ENCODE peak calls at places on chromosomes 7 and 10, in four cellular contexts. One of them, this sample, is unnamed.

GRCh38 chr10:83332695-83333094 is 806.6 kb upstream of the GHITM start:
- DNase-seq in GM12878: no peak
- DNase-seq in H1: no peak
- DNase-seq in HepG2: no peak
- DNase-seq in this sample: no peak

GRCh38 chr10:85995791-85996190 is 370.8 kb downstream of the GRID1 start:
- DNase-seq in GM12878: peak
- DNase-seq in H1: no peak
- DNase-seq in HepG2: peak
- DNase-seq in this sample: peak

GRCh38 chr10:103709341-103709920 is 145.9 kb downstream of the SH3PXD2A start:
- DNase-seq in GM12878: no peak
- DNase-seq in H1: no peak
- DNase-seq in HepG2: no peak
- DNase-seq in this sample: no peak

GRCh38 chr10:18713077-18713476 is 53.8 kb downstream of the ARL5B start:
- DNase-seq in GM12878: no peak
- DNase-seq in H1: no peak
- DNase-seq in HepG2: peak
- DNase-seq in this sample: no peak

GRCh38 chr10:35913628-35914027 is 271.5 kb upstream of the FZD8 start:
- DNase-seq in GM12878: no peak
- DNase-seq in H1: no peak
- DNase-seq in HepG2: no peak
- DNase-seq in this sample: no peak

GRCh38 chr7:151689196-151689971 is 169.7 kb upstream of the RHEB start:
- DNase-seq in GM12878: no peak
- DNase-seq in H1: no peak
- DNase-seq in HepG2: no peak
- DNase-seq in this sample: no peak

GRCh38 chr7:108454674-108455523 is 1.3 kb downstream of the NRCAM start:
- DNase-seq in GM12878: no peak
- DNase-seq in H1: peak
- DNase-seq in HepG2: no peak
- DNase-seq in this sample: peak

GRCh38 chr10:33116293-33116697 is 158.3 kb upstream of the ITGB1 start:
- DNase-seq in GM12878: no peak
- DNase-seq in H1: peak
- DNase-seq in HepG2: peak
- DNase-seq in this sample: peak

GRCh38 chr10:26931223-26931622 is 70.5 kb upstream of the ABI1 start:
- DNase-seq in GM12878: no peak
- DNase-seq in H1: peak
- DNase-seq in HepG2: peak
- DNase-seq in this sample: no peak

GRCh38 chr7:26201261-26202018 is at the start of gene CBX3:
- DNase-seq in GM12878: peak
- DNase-seq in H1: peak
- DNase-seq in HepG2: peak
- DNase-seq in this sample: peak

GRCh38 chr7:137930616-137931015 is 71.3 kb downstream of the CREB3L2 start:
- DNase-seq in GM12878: no peak
- DNase-seq in H1: no peak
- DNase-seq in HepG2: no peak
- DNase-seq in this sample: no peak

GRCh38 chr10:116886772-116887171 is 37.5 kb downstream of the ENO4 start:
- DNase-seq in GM12878: no peak
- DNase-seq in H1: no peak
- DNase-seq in HepG2: no peak
- DNase-seq in this sample: no peak

GRCh38 chr7:100496509-100496908 is 12.8 kb downstream of the NYAP1 start:
- DNase-seq in GM12878: no peak
- DNase-seq in H1: no peak
- DNase-seq in HepG2: no peak
- DNase-seq in this sample: no peak

GRCh38 chr7:30119890-30120577 is 14.8 kb upstream of the MTURN start:
- DNase-seq in GM12878: no peak
- DNase-seq in H1: no peak
- DNase-seq in HepG2: no peak
- DNase-seq in this sample: no peak

GRCh38 chr7:28240466-28240865 is 59.9 kb upstream of the JAZF1 start:
- DNase-seq in GM12878: no peak
- DNase-seq in H1: no peak
- DNase-seq in HepG2: no peak
- DNase-seq in this sample: no peak

GRCh38 chr10:121627810-121628209 is 29.6 kb upstream of the FGFR2 start:
- DNase-seq in GM12878: no peak
- DNase-seq in H1: no peak
- DNase-seq in HepG2: no peak
- DNase-seq in this sample: no peak

DNA sequence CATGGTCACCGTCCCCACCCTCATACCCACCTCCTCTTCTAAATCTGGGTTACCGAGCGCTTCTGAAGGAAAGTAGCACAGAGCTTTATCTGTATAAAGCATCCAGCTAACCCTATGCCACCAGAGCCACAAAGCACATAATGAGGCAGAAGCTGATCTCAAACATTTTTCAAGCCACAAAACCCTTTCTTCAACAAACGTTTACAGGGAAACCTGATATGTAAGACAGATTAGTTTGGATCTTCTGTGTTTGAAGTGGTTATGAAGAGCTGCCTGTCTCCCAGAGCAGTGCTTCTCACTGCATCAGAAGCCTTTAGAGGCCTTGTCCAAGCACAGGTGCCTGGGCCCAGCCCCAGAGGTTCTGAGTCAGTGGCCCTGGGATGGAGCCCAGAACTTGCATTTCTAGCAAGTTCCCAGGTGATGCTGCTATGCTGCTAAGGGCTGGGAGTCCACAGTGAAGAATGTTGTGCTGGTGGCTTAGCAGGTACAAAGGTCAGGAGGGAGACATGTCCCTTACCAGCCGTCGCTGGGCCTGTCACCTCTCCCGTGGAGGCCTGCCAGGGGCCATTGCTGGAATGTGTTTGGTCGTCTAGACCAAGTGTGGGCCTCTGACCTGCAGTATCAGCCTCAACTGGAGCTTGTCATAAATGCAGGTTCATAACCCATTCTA is 90.4 kb downstream of the TAF3 start:
- DNase-seq in GM12878: no peak
- DNase-seq in H1: no peak
- DNase-seq in HepG2: peak
- DNase-seq in this sample: no peak
- TF ChIP-seq SUZ12 in GM12878: no peak
- TF ChIP-seq SUZ12 in H1: no peak
- TF ChIP-seq SUZ12 in HepG2: no peak
- TF ChIP-seq SUZ12 in this sample: no peak

GRCh38 chr7:20276705-20277472 is 53.8 kb upstream of the ITGB8 start:
- DNase-seq in GM12878: no peak
- DNase-seq in H1: no peak
- DNase-seq in HepG2: no peak
- DNase-seq in this sample: no peak

GRCh38 chr7:20280475-20281351 is 50.0 kb upstream of the ITGB8 start:
- DNase-seq in GM12878: no peak
- DNase-seq in H1: no peak
- DNase-seq in HepG2: no peak
- DNase-seq in this sample: no peak

GRCh38 chr7:20270867-20271266 is 53.7 kb upstream of the MACC1 start:
- DNase-seq in GM12878: peak
- DNase-seq in H1: no peak
- DNase-seq in HepG2: no peak
- DNase-seq in this sample: no peak

GRCh38 chr7:20279979-20280378 is 50.7 kb upstream of the ITGB8 start:
- DNase-seq in GM12878: no peak
- DNase-seq in H1: no peak
- DNase-seq in HepG2: no peak
- DNase-seq in this sample: no peak

GRCh38 chr7:20275637-20276036 is 55.1 kb upstream of the ITGB8 start:
- DNase-seq in GM12878: no peak
- DNase-seq in H1: no peak
- DNase-seq in HepG2: no peak
- DNase-seq in this sample: no peak
- TF ChIP-seq SP1 in GM12878: no peak
- TF ChIP-seq SP1 in H1: no peak
- TF ChIP-seq SP1 in HepG2: no peak
- TF ChIP-seq SP1 in this sample: no peak

GRCh38 chr7:149622444-149623210 is 125.0 kb upstream of the ZNF746 start:
- DNase-seq in GM12878: no peak
- DNase-seq in H1: no peak
- DNase-seq in HepG2: no peak
- DNase-seq in this sample: no peak

GRCh38 chr7:149615690-149616270 is 118.2 kb upstream of the ZNF746 start:
- DNase-seq in GM12878: no peak
- DNase-seq in H1: peak
- DNase-seq in HepG2: no peak
- DNase-seq in this sample: no peak

GRCh38 chr7:149620961-149621360 is 123.4 kb upstream of the ZNF746 start:
- DNase-seq in GM12878: no peak
- DNase-seq in H1: no peak
- DNase-seq in HepG2: no peak
- DNase-seq in this sample: no peak

GRCh38 chr7:149621776-149622175 is 124.2 kb upstream of the ZNF746 start:
- DNase-seq in GM12878: no peak
- DNase-seq in H1: no peak
- DNase-seq in HepG2: no peak
- DNase-seq in this sample: no peak

DNA sequence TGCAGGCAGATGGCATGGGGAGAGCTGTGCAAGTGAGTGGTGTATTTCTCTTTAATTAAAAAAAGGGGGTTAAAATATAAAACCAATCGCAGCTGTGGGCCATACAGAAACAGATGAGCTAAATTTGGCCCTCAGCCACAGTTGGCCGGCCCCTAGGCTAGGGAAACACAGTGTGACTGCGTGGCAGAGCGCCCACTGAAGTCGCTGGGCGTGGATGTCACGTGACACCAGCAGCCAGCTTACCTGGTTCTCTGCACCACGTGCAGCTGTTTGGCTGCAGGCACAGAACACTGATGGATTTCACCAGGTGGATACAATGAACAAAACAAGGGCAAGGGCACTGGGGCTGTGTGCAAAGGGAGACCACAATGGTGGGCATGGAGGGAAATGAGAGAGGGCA is 119.3 kb upstream of the ZNF746 start:
- DNase-seq in GM12878: no peak
- DNase-seq in H1: no peak
- DNase-seq in HepG2: no peak
- DNase-seq in this sample: no peak
- TF ChIP-seq SUZ12 in GM12878: no peak
- TF ChIP-seq SUZ12 in H1: no peak
- TF ChIP-seq SUZ12 in HepG2: no peak
- TF ChIP-seq SUZ12 in this sample: no peak

GRCh38 chr7:55961994-55962393 is 2.4 kb upstream of the NIPSNAP2 start:
- DNase-seq in GM12878: no peak
- DNase-seq in H1: no peak
- DNase-seq in HepG2: no peak
- DNase-seq in this sample: no peak
- TF ChIP-seq SP1 in GM12878: no peak
- TF ChIP-seq SP1 in H1: no peak
- TF ChIP-seq SP1 in HepG2: no peak
- TF ChIP-seq SP1 in this sample: no peak

DNA sequence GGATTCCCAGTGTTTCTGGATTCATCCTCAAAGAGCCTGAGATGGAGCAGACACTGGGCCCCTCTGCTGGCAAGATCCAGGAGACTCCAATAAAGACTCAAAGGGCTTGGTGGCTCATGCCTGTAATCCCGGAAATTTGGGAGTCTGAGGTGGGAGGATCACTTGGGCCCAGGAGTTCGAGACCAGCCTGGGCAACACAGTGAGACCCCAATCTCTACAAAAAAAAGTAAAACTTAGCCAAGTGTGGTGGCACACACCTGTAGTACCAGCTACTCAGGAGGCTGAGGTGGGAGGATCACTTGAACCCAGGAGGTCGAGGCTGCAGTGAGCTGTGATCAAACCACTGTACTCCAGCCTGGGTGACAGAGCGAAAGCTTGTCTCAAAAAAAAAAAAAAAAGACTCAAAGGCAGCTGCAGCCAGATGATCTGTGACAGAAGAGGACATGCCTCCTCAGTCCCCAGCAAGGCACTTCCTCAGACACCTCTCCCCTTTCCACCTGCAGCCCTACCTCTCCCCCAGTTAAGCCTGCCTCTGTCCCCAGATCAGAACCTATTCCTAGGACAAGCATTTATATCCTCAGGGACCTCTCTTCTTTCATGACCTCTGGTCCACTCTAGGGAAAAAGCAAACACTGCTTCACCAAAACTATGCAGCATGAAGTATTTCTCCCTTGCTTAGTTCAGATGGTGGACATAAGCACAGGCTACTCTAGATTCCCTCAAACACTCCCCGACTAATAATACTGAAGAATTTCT is 27.9 kb downstream of the PDLIM1 start:
- DNase-seq in GM12878: no peak
- DNase-seq in H1: peak
- DNase-seq in HepG2: peak
- DNase-seq in this sample: no peak
- TF ChIP-seq SUZ12 in GM12878: no peak
- TF ChIP-seq SUZ12 in H1: no peak
- TF ChIP-seq SUZ12 in HepG2: no peak
- TF ChIP-seq SUZ12 in this sample: no peak

This sample was measured in HEK293T.